ENCODE peak calls at places on chromosome 12, in six cellular contexts. One of them, this sample, is unnamed.

GRCh38 chr12:806116-806805 is 53.9 kb downstream of the WNK1 start:
- DNase-seq in neuronal stem cell: no peak
- DNase-seq in spleen: no peak
- DNase-seq in substantia nigra: no peak
- DNase-seq in PC-3: no peak
- DNase-seq in small intestine: peak
- DNase-seq in this sample: no peak

GRCh38 chr12:88266851-88267360 is 124.8 kb downstream of the TMTC3 start:
- DNase-seq in neuronal stem cell: no peak
- DNase-seq in small intestine: no peak
- DNase-seq in substantia nigra: no peak
- DNase-seq in spleen: no peak
- DNase-seq in PC-3: no peak
- DNase-seq in this sample: no peak

GRCh38 chr12:1204581-1205121 is 213.6 kb downstream of the ERC1 start:
- DNase-seq in small intestine: no peak
- DNase-seq in substantia nigra: no peak
- DNase-seq in neuronal stem cell: no peak
- DNase-seq in spleen: no peak
- DNase-seq in PC-3: no peak
- DNase-seq in this sample: no peak

GRCh38 chr12:42689699-42690098 is 100.2 kb upstream of the PRICKLE1 start:
- DNase-seq in spleen: no peak
- DNase-seq in PC-3: no peak
- DNase-seq in neuronal stem cell: no peak
- DNase-seq in substantia nigra: no peak
- DNase-seq in small intestine: no peak
- DNase-seq in this sample: no peak

GRCh38 chr12:45468751-45469615 is 253.1 kb downstream of the ANO6 start:
- DNase-seq in PC-3: no peak
- DNase-seq in neuronal stem cell: no peak
- DNase-seq in spleen: no peak
- DNase-seq in small intestine: no peak
- DNase-seq in substantia nigra: no peak
- DNase-seq in this sample: no peak

GRCh38 chr12:84502907-84503787 is 409.5 kb downstream of the SLC6A15 start:
- DNase-seq in substantia nigra: no peak
- DNase-seq in PC-3: peak
- DNase-seq in neuronal stem cell: peak
- DNase-seq in small intestine: peak
- DNase-seq in spleen: no peak
- DNase-seq in this sample: peak

GRCh38 chr12:91923864-91924263 is 221.8 kb downstream of the BTG1 start:
- DNase-seq in substantia nigra: no peak
- DNase-seq in neuronal stem cell: no peak
- DNase-seq in spleen: peak
- DNase-seq in PC-3: no peak
- DNase-seq in small intestine: no peak
- DNase-seq in this sample: no peak

GRCh38 chr12:88643685-88644084 is 63.4 kb upstream of the KITLG start:
- DNase-seq in substantia nigra: no peak
- DNase-seq in neuronal stem cell: no peak
- DNase-seq in PC-3: no peak
- DNase-seq in small intestine: no peak
- DNase-seq in spleen: no peak
- DNase-seq in this sample: no peak

GRCh38 chr12:106248177-106248848 is 493 bp upstream of the CKAP4 start:
- DNase-seq in substantia nigra: no peak
- DNase-seq in PC-3: peak
- DNase-seq in spleen: no peak
- DNase-seq in small intestine: peak
- DNase-seq in neuronal stem cell: peak
- DNase-seq in this sample: peak

GRCh38 chr12:67223225-67223624 is 45.9 kb upstream of the CAND1 start:
- DNase-seq in small intestine: peak
- DNase-seq in spleen: no peak
- DNase-seq in substantia nigra: no peak
- DNase-seq in PC-3: no peak
- DNase-seq in neuronal stem cell: no peak
- DNase-seq in this sample: no peak

GRCh38 chr12:108770269-108770829 is 39.0 kb upstream of the CORO1C start:
- DNase-seq in neuronal stem cell: no peak
- DNase-seq in PC-3: no peak
- DNase-seq in spleen: no peak
- DNase-seq in small intestine: no peak
- DNase-seq in substantia nigra: no peak
- DNase-seq in this sample: no peak

GRCh38 chr12:131639270-131639940 is 71.5 kb upstream of the SFSWAP start:
- DNase-seq in PC-3: no peak
- DNase-seq in small intestine: no peak
- DNase-seq in substantia nigra: no peak
- DNase-seq in neuronal stem cell: no peak
- DNase-seq in spleen: no peak
- DNase-seq in this sample: no peak

GRCh38 chr12:18066666-18067065 is 23.3 kb downstream of the RERGL start:
- DNase-seq in PC-3: no peak
- DNase-seq in spleen: no peak
- DNase-seq in neuronal stem cell: no peak
- DNase-seq in small intestine: no peak
- DNase-seq in substantia nigra: no peak
- DNase-seq in this sample: no peak

GRCh38 chr12:75923964-75924666 is 107.5 kb downstream of the PHLDA1 start:
- DNase-seq in PC-3: no peak
- DNase-seq in neuronal stem cell: no peak
- DNase-seq in spleen: no peak
- DNase-seq in small intestine: no peak
- DNase-seq in substantia nigra: no peak
- DNase-seq in this sample: no peak

GRCh38 chr12:109016016-109016415 is 4.9 kb downstream of the SVOP start:
- DNase-seq in substantia nigra: no peak
- DNase-seq in PC-3: no peak
- DNase-seq in neuronal stem cell: no peak
- DNase-seq in spleen: no peak
- DNase-seq in small intestine: no peak
- DNase-seq in this sample: no peak

GRCh38 chr12:15956010-15956409 is 44.9 kb downstream of the DERA start:
- DNase-seq in spleen: no peak
- DNase-seq in substantia nigra: no peak
- DNase-seq in neuronal stem cell: no peak
- DNase-seq in small intestine: no peak
- DNase-seq in PC-3: peak
- DNase-seq in this sample: no peak

GRCh38 chr12:19759229-19759628 is 319.9 kb downstream of the AEBP2 start:
- DNase-seq in small intestine: no peak
- DNase-seq in neuronal stem cell: no peak
- DNase-seq in PC-3: peak
- DNase-seq in spleen: no peak
- DNase-seq in substantia nigra: no peak
- DNase-seq in this sample: no peak

GRCh38 chr12:95178136-95178535 is 39.1 kb downstream of the FGD6 start:
- DNase-seq in neuronal stem cell: no peak
- DNase-seq in PC-3: peak
- DNase-seq in substantia nigra: no peak
- DNase-seq in small intestine: no peak
- DNase-seq in spleen: no peak
- DNase-seq in this sample: no peak

GRCh38 chr12:90229771-90230170 is 521.1 kb upstream of the ATP2B1 start:
- DNase-seq in neuronal stem cell: peak
- DNase-seq in small intestine: no peak
- DNase-seq in substantia nigra: no peak
- DNase-seq in spleen: no peak
- DNase-seq in PC-3: no peak
- DNase-seq in this sample: no peak

GRCh38 chr12:52082988-52083637 is 3.6 kb downstream of the SMIM41 start:
- DNase-seq in small intestine: peak
- DNase-seq in neuronal stem cell: peak
- DNase-seq in spleen: peak
- DNase-seq in PC-3: peak
- DNase-seq in substantia nigra: peak
- DNase-seq in this sample: peak

GRCh38 chr12:88182431-88182830 is 40.3 kb downstream of the TMTC3 start:
- DNase-seq in spleen: no peak
- DNase-seq in substantia nigra: no peak
- DNase-seq in small intestine: no peak
- DNase-seq in neuronal stem cell: no peak
- DNase-seq in PC-3: peak
- DNase-seq in this sample: no peak

GRCh38 chr12:62210422-62210821 is 49.8 kb upstream of the USP15 start:
- DNase-seq in substantia nigra: no peak
- DNase-seq in small intestine: peak
- DNase-seq in PC-3: peak
- DNase-seq in spleen: no peak
- DNase-seq in neuronal stem cell: peak
- DNase-seq in this sample: peak

GRCh38 chr12:101933866-101934514 is 56.6 kb downstream of the DRAM1 start:
- DNase-seq in spleen: no peak
- DNase-seq in small intestine: no peak
- DNase-seq in neuronal stem cell: no peak
- DNase-seq in substantia nigra: no peak
- DNase-seq in PC-3: no peak
- DNase-seq in this sample: no peak

GRCh38 chr12:108567974-108568652 is 5.7 kb downstream of the ISCU start:
- DNase-seq in PC-3: no peak
- DNase-seq in spleen: no peak
- DNase-seq in neuronal stem cell: no peak
- DNase-seq in substantia nigra: no peak
- DNase-seq in small intestine: no peak
- DNase-seq in this sample: no peak

GRCh38 chr12:39368891-39369290 is 74.0 kb downstream of the KIF21A start:
- DNase-seq in substantia nigra: no peak
- DNase-seq in small intestine: no peak
- DNase-seq in neuronal stem cell: no peak
- DNase-seq in PC-3: peak
- DNase-seq in spleen: no peak
- DNase-seq in this sample: no peak

GRCh38 chr12:16555630-16556029 is 50.3 kb downstream of the LMO3 start:
- DNase-seq in substantia nigra: no peak
- DNase-seq in spleen: no peak
- DNase-seq in neuronal stem cell: no peak
- DNase-seq in PC-3: no peak
- DNase-seq in small intestine: no peak
- DNase-seq in this sample: no peak

GRCh38 chr12:125683748-125684381 is 618.6 kb downstream of the AACS start:
- DNase-seq in neuronal stem cell: peak
- DNase-seq in spleen: no peak
- DNase-seq in small intestine: no peak
- DNase-seq in substantia nigra: peak
- DNase-seq in PC-3: no peak
- DNase-seq in this sample: peak

GRCh38 chr12:77060136-77060882 is 5.1 kb downstream of the E2F7 start:
- DNase-seq in small intestine: no peak
- DNase-seq in PC-3: no peak
- DNase-seq in spleen: no peak
- DNase-seq in neuronal stem cell: no peak
- DNase-seq in substantia nigra: no peak
- DNase-seq in this sample: no peak

GRCh38 chr12:49974677-49975369 is 2.1 kb downstream of the AQP6 start:
- DNase-seq in spleen: peak
- DNase-seq in small intestine: no peak
- DNase-seq in neuronal stem cell: no peak
- DNase-seq in PC-3: no peak
- DNase-seq in substantia nigra: no peak
- DNase-seq in this sample: no peak

GRCh38 chr12:32596031-32596430 is 83.1 kb upstream of the DNM1L start:
- DNase-seq in spleen: no peak
- DNase-seq in PC-3: no peak
- DNase-seq in substantia nigra: no peak
- DNase-seq in neuronal stem cell: no peak
- DNase-seq in small intestine: no peak
- DNase-seq in this sample: no peak

GRCh38 chr12:16229676-16230075 is 47.8 kb downstream of the SLC15A5 start:
- DNase-seq in neuronal stem cell: no peak
- DNase-seq in substantia nigra: no peak
- DNase-seq in PC-3: no peak
- DNase-seq in small intestine: no peak
- DNase-seq in spleen: no peak
- DNase-seq in this sample: no peak

GRCh38 chr12:51118706-51119105 is 35.3 kb upstream of the CSRNP2 start:
- DNase-seq in substantia nigra: no peak
- DNase-seq in spleen: no peak
- DNase-seq in neuronal stem cell: no peak
- DNase-seq in small intestine: peak
- DNase-seq in PC-3: peak
- DNase-seq in this sample: no peak

GRCh38 chr12:113260127-113260526 is 38.9 kb downstream of the TPCN1 start:
- DNase-seq in substantia nigra: no peak
- DNase-seq in small intestine: no peak
- DNase-seq in spleen: no peak
- DNase-seq in PC-3: no peak
- DNase-seq in neuronal stem cell: no peak
- DNase-seq in this sample: no peak
- H3K27ac ChIP-seq in substantia nigra: peak
- H3K27ac ChIP-seq in small intestine: peak
- H3K27ac ChIP-seq in spleen: no peak
- H3K27ac ChIP-seq in PC-3: no peak
- H3K27ac ChIP-seq in neuronal stem cell: no peak
- H3K27ac ChIP-seq in this sample: peak

DNA sequence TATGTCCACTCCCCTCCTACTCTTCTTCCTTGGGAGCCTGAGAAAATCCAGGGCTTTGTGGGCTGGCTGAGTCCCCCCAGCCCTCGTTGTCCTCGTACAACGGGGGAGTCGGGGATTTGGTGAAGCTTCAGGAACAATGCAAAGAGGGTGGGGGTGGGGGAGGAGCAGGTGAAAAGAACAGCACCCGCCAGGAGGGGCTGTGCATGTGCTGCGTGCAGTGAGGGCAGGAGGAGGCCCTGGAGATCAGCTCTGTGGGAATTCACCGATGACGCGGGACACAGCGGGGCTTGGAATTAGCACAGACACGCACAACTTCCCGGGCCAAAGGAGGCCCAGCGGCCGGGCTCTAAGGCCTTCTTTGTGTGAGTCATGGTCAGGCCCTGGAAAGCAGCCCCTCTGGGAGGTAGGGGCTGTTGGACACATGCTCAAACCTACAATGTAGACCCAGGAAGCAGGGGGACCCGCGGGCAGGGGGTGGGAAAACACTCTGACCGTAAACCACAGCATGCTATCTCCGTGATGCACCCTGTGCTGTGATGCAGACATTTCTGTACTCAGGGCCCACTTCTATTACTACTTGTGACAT is 32.8 kb downstream of the RBM19 start:
- DNase-seq in spleen: no peak
- DNase-seq in PC-3: no peak
- DNase-seq in small intestine: no peak
- DNase-seq in neuronal stem cell: peak
- DNase-seq in substantia nigra: no peak
- DNase-seq in this sample: no peak
- H3K27ac ChIP-seq in spleen: no peak
- H3K27ac ChIP-seq in PC-3: no peak
- H3K27ac ChIP-seq in small intestine: no peak
- H3K27ac ChIP-seq in neuronal stem cell: peak
- H3K27ac ChIP-seq in substantia nigra: peak
- H3K27ac ChIP-seq in this sample: no peak

GRCh38 chr12:30548203-30548602 is 147.5 kb downstream of the IPO8 start:
- DNase-seq in small intestine: no peak
- DNase-seq in substantia nigra: no peak
- DNase-seq in spleen: no peak
- DNase-seq in neuronal stem cell: no peak
- DNase-seq in PC-3: no peak
- DNase-seq in this sample: no peak
- H3K27ac ChIP-seq in small intestine: no peak
- H3K27ac ChIP-seq in substantia nigra: no peak
- H3K27ac ChIP-seq in spleen: no peak
- H3K27ac ChIP-seq in neuronal stem cell: no peak
- H3K27ac ChIP-seq in PC-3: no peak
- H3K27ac ChIP-seq in this sample: no peak

GRCh38 chr12:31325877-31326631 is at the start of gene SINHCAF:
- DNase-seq in substantia nigra: peak
- DNase-seq in small intestine: peak
- DNase-seq in PC-3: peak
- DNase-seq in spleen: peak
- DNase-seq in neuronal stem cell: peak
- DNase-seq in this sample: peak
- H3K27ac ChIP-seq in substantia nigra: peak
- H3K27ac ChIP-seq in small intestine: peak
- H3K27ac ChIP-seq in PC-3: peak
- H3K27ac ChIP-seq in spleen: peak
- H3K27ac ChIP-seq in neuronal stem cell: peak
- H3K27ac ChIP-seq in this sample: peak